ENCODE peak calls at places on chromosomes 13 and 19, in ten cellular contexts. One of them, this sample, is unnamed.

GRCh38 chr19:398719-399118 is 10.2 kb downstream of the C2CD4C start:
- DNase-seq in cardiac fibroblast: no peak
- DNase-seq in fibroblast of the aortic adventitia: no peak
- DNase-seq in fibroblast of mammary gland: no peak
- DNase-seq in bronchial epithelial cell: no peak
- DNase-seq in A549: no peak
- DNase-seq in lung: no peak
- DNase-seq in uterus: peak
- DNase-seq in astrocyte: no peak
- DNase-seq in GM12878: no peak
- DNase-seq in this sample: no peak

GRCh38 chr13:77751513-77752456 is 54.3 kb downstream of the SLAIN1 start:
- DNase-seq in cardiac fibroblast: peak
- DNase-seq in fibroblast of the aortic adventitia: peak
- DNase-seq in fibroblast of mammary gland: peak
- DNase-seq in bronchial epithelial cell: peak
- DNase-seq in A549: peak
- DNase-seq in lung: no peak
- DNase-seq in uterus: peak
- DNase-seq in astrocyte: peak
- DNase-seq in GM12878: peak
- DNase-seq in this sample: no peak

GRCh38 chr19:639251-640155 is at the start of gene FGF22:
- DNase-seq in cardiac fibroblast: peak
- DNase-seq in fibroblast of the aortic adventitia: peak
- DNase-seq in fibroblast of mammary gland: peak
- DNase-seq in bronchial epithelial cell: peak
- DNase-seq in A549: peak
- DNase-seq in lung: peak
- DNase-seq in uterus: peak
- DNase-seq in astrocyte: peak
- DNase-seq in GM12878: no peak
- DNase-seq in this sample: peak

GRCh38 chr19:40650749-40651305 is 39.6 kb downstream of the NUMBL start:
- DNase-seq in cardiac fibroblast: peak
- DNase-seq in fibroblast of the aortic adventitia: peak
- DNase-seq in fibroblast of mammary gland: peak
- DNase-seq in bronchial epithelial cell: no peak
- DNase-seq in A549: no peak
- DNase-seq in lung: no peak
- DNase-seq in uterus: peak
- DNase-seq in astrocyte: peak
- DNase-seq in GM12878: no peak
- DNase-seq in this sample: no peak

GRCh38 chr13:36965767-36966166 is 33.4 kb downstream of the ALG5 start:
- DNase-seq in cardiac fibroblast: peak
- DNase-seq in fibroblast of the aortic adventitia: peak
- DNase-seq in fibroblast of mammary gland: peak
- DNase-seq in bronchial epithelial cell: peak
- DNase-seq in A549: no peak
- DNase-seq in lung: no peak
- DNase-seq in uterus: no peak
- DNase-seq in astrocyte: peak
- DNase-seq in GM12878: no peak
- DNase-seq in this sample: peak

GRCh38 chr13:87677334-87678234 is 6.4 kb downstream of the SLITRK5 start:
- DNase-seq in cardiac fibroblast: no peak
- DNase-seq in fibroblast of the aortic adventitia: no peak
- DNase-seq in fibroblast of mammary gland: no peak
- DNase-seq in bronchial epithelial cell: no peak
- DNase-seq in A549: no peak
- DNase-seq in lung: no peak
- DNase-seq in uterus: no peak
- DNase-seq in astrocyte: no peak
- DNase-seq in GM12878: no peak
- DNase-seq in this sample: no peak

GRCh38 chr13:98892821-98893220 is 85.0 kb downstream of the DOCK9 start:
- DNase-seq in cardiac fibroblast: no peak
- DNase-seq in fibroblast of the aortic adventitia: no peak
- DNase-seq in fibroblast of mammary gland: no peak
- DNase-seq in bronchial epithelial cell: no peak
- DNase-seq in A549: no peak
- DNase-seq in lung: no peak
- DNase-seq in uterus: no peak
- DNase-seq in astrocyte: no peak
- DNase-seq in GM12878: no peak
- DNase-seq in this sample: no peak

GRCh38 chr13:93867481-93867880 is 612.0 kb downstream of the DCT start:
- DNase-seq in cardiac fibroblast: no peak
- DNase-seq in fibroblast of the aortic adventitia: no peak
- DNase-seq in fibroblast of mammary gland: peak
- DNase-seq in bronchial epithelial cell: peak
- DNase-seq in A549: no peak
- DNase-seq in lung: no peak
- DNase-seq in uterus: no peak
- DNase-seq in astrocyte: peak
- DNase-seq in GM12878: no peak
- DNase-seq in this sample: no peak

GRCh38 chr19:57512845-57513244 is 13.1 kb downstream of the ZNF773 start:
- DNase-seq in cardiac fibroblast: peak
- DNase-seq in fibroblast of the aortic adventitia: peak
- DNase-seq in fibroblast of mammary gland: peak
- DNase-seq in bronchial epithelial cell: no peak
- DNase-seq in A549: no peak
- DNase-seq in lung: no peak
- DNase-seq in uterus: no peak
- DNase-seq in astrocyte: peak
- DNase-seq in GM12878: no peak
- DNase-seq in this sample: no peak

GRCh38 chr19:44869728-44870470 is 21.2 kb upstream of the TOMM40 start:
- DNase-seq in cardiac fibroblast: peak
- DNase-seq in fibroblast of the aortic adventitia: no peak
- DNase-seq in fibroblast of mammary gland: peak
- DNase-seq in bronchial epithelial cell: no peak
- DNase-seq in A549: no peak
- DNase-seq in lung: no peak
- DNase-seq in uterus: no peak
- DNase-seq in astrocyte: peak
- DNase-seq in GM12878: no peak
- DNase-seq in this sample: no peak

GRCh38 chr13:33548065-33548464 is 262.5 kb upstream of the STARD13 start:
- DNase-seq in cardiac fibroblast: no peak
- DNase-seq in fibroblast of the aortic adventitia: no peak
- DNase-seq in fibroblast of mammary gland: no peak
- DNase-seq in bronchial epithelial cell: no peak
- DNase-seq in A549: no peak
- DNase-seq in lung: no peak
- DNase-seq in uterus: no peak
- DNase-seq in astrocyte: no peak
- DNase-seq in GM12878: no peak
- DNase-seq in this sample: no peak

GRCh38 chr13:60152114-60152513 is 11.6 kb downstream of the DIAPH3 start:
- DNase-seq in cardiac fibroblast: no peak
- DNase-seq in fibroblast of the aortic adventitia: no peak
- DNase-seq in fibroblast of mammary gland: peak
- DNase-seq in bronchial epithelial cell: peak
- DNase-seq in A549: no peak
- DNase-seq in lung: no peak
- DNase-seq in uterus: no peak
- DNase-seq in astrocyte: peak
- DNase-seq in GM12878: no peak
- DNase-seq in this sample: no peak

GRCh38 chr13:73412933-73413332 is 354.1 kb downstream of the KLF5 start:
- DNase-seq in cardiac fibroblast: no peak
- DNase-seq in fibroblast of the aortic adventitia: no peak
- DNase-seq in fibroblast of mammary gland: no peak
- DNase-seq in bronchial epithelial cell: peak
- DNase-seq in A549: no peak
- DNase-seq in lung: no peak
- DNase-seq in uterus: no peak
- DNase-seq in astrocyte: no peak
- DNase-seq in GM12878: no peak
- DNase-seq in this sample: no peak

GRCh38 chr19:5036733-5037681 is 68.1 kb downstream of the KDM4B start:
- DNase-seq in cardiac fibroblast: peak
- DNase-seq in fibroblast of the aortic adventitia: peak
- DNase-seq in fibroblast of mammary gland: no peak
- DNase-seq in bronchial epithelial cell: peak
- DNase-seq in A549: no peak
- DNase-seq in lung: no peak
- DNase-seq in uterus: no peak
- DNase-seq in astrocyte: peak
- DNase-seq in GM12878: no peak
- DNase-seq in this sample: no peak

GRCh38 chr13:94632227-94632980 is 30.7 kb downstream of the GPR180 start:
- DNase-seq in cardiac fibroblast: no peak
- DNase-seq in fibroblast of the aortic adventitia: no peak
- DNase-seq in fibroblast of mammary gland: peak
- DNase-seq in bronchial epithelial cell: no peak
- DNase-seq in A549: no peak
- DNase-seq in lung: no peak
- DNase-seq in uterus: no peak
- DNase-seq in astrocyte: no peak
- DNase-seq in GM12878: no peak
- DNase-seq in this sample: no peak

GRCh38 chr13:40488869-40489391 is 177.5 kb downstream of the FOXO1 start:
- DNase-seq in cardiac fibroblast: no peak
- DNase-seq in fibroblast of the aortic adventitia: no peak
- DNase-seq in fibroblast of mammary gland: no peak
- DNase-seq in bronchial epithelial cell: no peak
- DNase-seq in A549: no peak
- DNase-seq in lung: no peak
- DNase-seq in uterus: no peak
- DNase-seq in astrocyte: no peak
- DNase-seq in GM12878: no peak
- DNase-seq in this sample: no peak

DNA sequence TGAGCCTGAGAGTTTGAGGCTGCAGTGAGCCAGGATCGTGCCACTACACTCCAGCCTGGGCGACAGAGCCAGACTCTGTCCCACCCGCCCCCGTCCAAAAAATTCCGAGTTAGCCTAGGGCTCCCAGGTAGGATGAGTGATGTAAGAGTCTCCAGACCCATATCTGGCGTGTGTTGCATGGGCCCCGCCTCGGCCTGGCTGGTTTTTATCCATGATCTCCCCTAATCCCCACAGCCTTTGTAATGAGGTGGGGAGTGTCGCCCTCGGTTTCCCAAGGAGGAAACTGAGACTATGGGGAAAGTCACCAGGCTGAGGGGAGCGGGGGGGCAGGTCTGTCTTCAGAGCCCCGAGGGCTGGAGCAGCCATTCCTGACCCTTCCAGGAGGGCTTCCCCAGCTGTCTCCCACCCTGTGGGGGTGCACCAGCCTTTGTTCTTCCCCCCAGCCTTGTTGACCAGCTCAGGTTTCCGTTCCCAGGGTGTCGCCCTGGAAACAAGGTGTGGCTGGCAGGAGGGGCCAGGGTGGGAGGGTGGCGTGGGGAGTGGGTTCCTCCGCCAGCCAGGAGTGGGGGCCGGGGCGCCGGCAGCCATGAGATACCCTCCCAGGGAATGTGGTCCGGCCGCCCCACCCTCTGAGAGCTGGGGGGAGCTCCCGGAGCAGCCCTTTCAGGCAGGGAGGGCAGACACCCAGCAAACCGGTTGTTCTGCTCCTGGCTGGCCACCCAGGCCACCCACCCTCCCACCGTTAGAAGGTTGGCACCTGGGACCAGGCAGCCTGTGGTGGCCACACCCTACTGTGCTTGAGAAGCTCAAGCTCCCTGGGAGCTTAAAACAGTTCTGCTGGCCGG is 11.5 kb downstream of the MYH14 start:
- DNase-seq in cardiac fibroblast: no peak
- DNase-seq in fibroblast of the aortic adventitia: no peak
- DNase-seq in fibroblast of mammary gland: no peak
- DNase-seq in bronchial epithelial cell: peak
- DNase-seq in A549: no peak
- DNase-seq in lung: peak
- DNase-seq in uterus: no peak
- DNase-seq in astrocyte: no peak
- DNase-seq in GM12878: no peak
- DNase-seq in this sample: no peak
- H3K4me3 ChIP-seq in cardiac fibroblast: no peak
- H3K4me3 ChIP-seq in fibroblast of the aortic adventitia: no peak
- H3K4me3 ChIP-seq in fibroblast of mammary gland: no peak
- H3K4me3 ChIP-seq in bronchial epithelial cell: no peak
- H3K4me3 ChIP-seq in A549: no peak
- H3K4me3 ChIP-seq in lung: no peak
- H3K4me3 ChIP-seq in uterus: no peak
- H3K4me3 ChIP-seq in astrocyte: no peak
- H3K4me3 ChIP-seq in GM12878: no peak
- H3K4me3 ChIP-seq in this sample: no peak

GRCh38 chr13:65926750-65927171 is 1303.4 kb downstream of the PCDH9 start:
- DNase-seq in cardiac fibroblast: peak
- DNase-seq in fibroblast of the aortic adventitia: no peak
- DNase-seq in fibroblast of mammary gland: no peak
- DNase-seq in bronchial epithelial cell: no peak
- DNase-seq in A549: peak
- DNase-seq in lung: no peak
- DNase-seq in uterus: no peak
- DNase-seq in astrocyte: no peak
- DNase-seq in GM12878: no peak
- DNase-seq in this sample: no peak
- TF ChIP-seq CTCF in cardiac fibroblast: peak
- TF ChIP-seq CTCF in fibroblast of the aortic adventitia: no peak
- TF ChIP-seq CTCF in fibroblast of mammary gland: no peak
- TF ChIP-seq CTCF in bronchial epithelial cell: peak
- TF ChIP-seq CTCF in A549: no peak
- TF ChIP-seq CTCF in lung: no peak
- TF ChIP-seq CTCF in uterus: no peak
- TF ChIP-seq CTCF in astrocyte: no peak
- TF ChIP-seq CTCF in GM12878: peak
- TF ChIP-seq CTCF in this sample: peak

GRCh38 chr19:6048808-6049405 is 61.4 kb downstream of the RFX2 start:
- DNase-seq in cardiac fibroblast: peak
- DNase-seq in fibroblast of the aortic adventitia: peak
- DNase-seq in fibroblast of mammary gland: peak
- DNase-seq in bronchial epithelial cell: peak
- DNase-seq in A549: peak
- DNase-seq in lung: peak
- DNase-seq in uterus: peak
- DNase-seq in astrocyte: no peak
- DNase-seq in GM12878: peak
- DNase-seq in this sample: peak
- H3K4me3 ChIP-seq in cardiac fibroblast: no peak
- H3K4me3 ChIP-seq in fibroblast of the aortic adventitia: no peak
- H3K4me3 ChIP-seq in fibroblast of mammary gland: no peak
- H3K4me3 ChIP-seq in bronchial epithelial cell: no peak
- H3K4me3 ChIP-seq in A549: no peak
- H3K4me3 ChIP-seq in lung: no peak
- H3K4me3 ChIP-seq in uterus: no peak
- H3K4me3 ChIP-seq in astrocyte: no peak
- H3K4me3 ChIP-seq in GM12878: no peak
- H3K4me3 ChIP-seq in this sample: no peak

DNA sequence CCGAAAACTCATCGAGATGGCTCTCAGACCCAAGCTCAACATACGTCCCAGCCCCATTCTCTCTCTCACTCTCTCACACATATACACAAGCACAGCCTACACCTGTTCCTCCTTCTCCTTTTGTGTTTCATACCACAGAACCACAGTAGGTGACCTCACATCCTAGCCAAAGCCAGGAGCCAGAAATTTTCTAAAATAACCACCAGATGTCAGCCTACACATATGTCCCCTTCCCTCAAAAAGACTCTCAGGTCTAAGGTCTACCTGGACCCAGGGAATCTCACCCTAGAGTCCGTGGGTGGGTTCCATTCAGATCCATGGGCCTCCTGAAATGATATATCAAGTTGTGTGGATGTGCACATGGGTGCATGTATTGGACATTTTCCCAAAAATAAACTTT is 104.2 kb upstream of the IPO5 start:
- DNase-seq in cardiac fibroblast: peak
- DNase-seq in fibroblast of the aortic adventitia: peak
- DNase-seq in fibroblast of mammary gland: peak
- DNase-seq in bronchial epithelial cell: peak
- DNase-seq in A549: peak
- DNase-seq in lung: no peak
- DNase-seq in uterus: no peak
- DNase-seq in astrocyte: peak
- DNase-seq in GM12878: peak
- DNase-seq in this sample: no peak
- TF ChIP-seq CTCF in cardiac fibroblast: peak
- TF ChIP-seq CTCF in fibroblast of the aortic adventitia: peak
- TF ChIP-seq CTCF in fibroblast of mammary gland: peak
- TF ChIP-seq CTCF in bronchial epithelial cell: peak
- TF ChIP-seq CTCF in A549: peak
- TF ChIP-seq CTCF in lung: no peak
- TF ChIP-seq CTCF in uterus: no peak
- TF ChIP-seq CTCF in astrocyte: peak
- TF ChIP-seq CTCF in GM12878: no peak
- TF ChIP-seq CTCF in this sample: peak